ENCODE peak calls at places on chromosomes 5 and 9, in eight cellular contexts. F is stimulated activated CD4-positive, alpha-beta T cell treated with anti-CD3 and anti-CD28 coated beads, Interleukin-2, amount 100 ng/mL, for 24 hours; T is amniotic stem cell; H is left ventricle myocardium inferior; X is GM23338; R is osteoblast; C is ovary; M is CD8-positive, alpha-beta T cell. Q is an unnamed sample.

GRCh38 chr5:115685966-115686691 is 60.3 kb upstream of the TMED7 start:
- DNase-seq in T (no peak), F (no peak), X (peak), H (no peak), C (peak), R (peak), M (no peak), Q (no peak)

GRCh38 chr9:107684224-107684623 is 194.7 kb upstream of the KLF4 start:
- DNase-seq in X (no peak), H (no peak), C (no peak), R (peak), M (no peak), T (no peak), F (no peak), Q (no peak)

GRCh38 chr5:16666861-16667481 is 50.2 kb upstream of the RETREG1 start:
- DNase-seq in H (peak), X (peak), F (peak), C (no peak), R (peak), T (no peak), M (peak), Q (no peak)

GRCh38 chr5:9340095-9340494 is 205.8 kb downstream of the SEMA5A start:
- DNase-seq in R (no peak), M (no peak), H (peak), F (no peak), T (no peak), X (no peak), C (no peak), Q (no peak)

GRCh38 chr5:111227805-111228204 is 3.6 kb downstream of the CAMK4 start:
- DNase-seq in X (peak), T (no peak), R (peak), H (no peak), F (no peak), M (peak), C (no peak), Q (no peak)

GRCh38 chr5:158676642-158677489 is 422.9 kb downstream of the EBF1 start:
- DNase-seq in M (no peak), C (no peak), H (no peak), T (no peak), R (no peak), F (no peak), X (peak), Q (no peak)

GRCh38 chr9:111516061-111516465 is 8.9 kb upstream of the ZNF483 start:
- DNase-seq in H (no peak), R (no peak), M (no peak), T (no peak), X (peak), C (no peak), F (no peak), Q (no peak)

GRCh38 chr9:93207326-93207814 is 23.4 kb downstream of the WNK2 start:
- DNase-seq in F (no peak), R (peak), H (peak), M (no peak), C (peak), X (no peak), T (peak), Q (no peak)

GRCh38 chr5:132837868-132838267 is 7.4 kb upstream of the SHROOM1 start:
- DNase-seq in F (no peak), T (no peak), X (no peak), C (no peak), H (no peak), R (peak), M (no peak), Q (no peak)

GRCh38 chr9:19615036-19615435 is 173.8 kb downstream of the SLC24A2 start:
- DNase-seq in H (no peak), C (no peak), X (no peak), M (no peak), R (no peak), F (no peak), T (no peak), Q (no peak)

GRCh38 chr5:145681686-145682085 is 153.5 kb downstream of the PRELID2 start:
- DNase-seq in R (peak), F (peak), T (peak), C (no peak), X (peak), M (no peak), H (no peak), Q (peak)

GRCh38 chr5:1124181-1125029 is 12.5 kb upstream of the SLC12A7 start:
- DNase-seq in M (no peak), T (no peak), H (no peak), C (no peak), R (no peak), F (no peak), X (no peak), Q (no peak)

GRCh38 chr9:112861155-112861554 is 29.5 kb downstream of the SLC46A2 start:
- DNase-seq in H (no peak), T (no peak), R (no peak), F (no peak), M (no peak), C (no peak), X (no peak), Q (no peak)

GRCh38 chr9:134190232-134191121 is 26.1 kb upstream of the RNU6ATAC start:
- DNase-seq in M (no peak), X (no peak), H (no peak), C (peak), F (no peak), R (peak), T (no peak), Q (no peak)

GRCh38 chr5:75373862-75374261 is 36.8 kb downstream of the HMGCR start:
- DNase-seq in C (no peak), M (no peak), R (no peak), X (no peak), T (no peak), F (no peak), H (no peak), Q (no peak)

GRCh38 chr5:131423056-131423455 is 159.2 kb downstream of the CDC42SE2 start:
- DNase-seq in H (no peak), T (peak), F (no peak), C (no peak), R (peak), X (peak), M (no peak), Q (no peak)

GRCh38 chr5:39661026-39661779 is 236.4 kb upstream of the DAB2 start:
- DNase-seq in H (no peak), X (no peak), T (no peak), M (no peak), F (no peak), C (no peak), R (peak), Q (no peak)